ENCODE peak calls at places on chromosome 20, in eight cellular contexts. V, P, S, B, I, O, F and U are unnamed samples.

GRCh38 chr20:22106308-22106938 is 401.0 kb downstream of the PAX1 start:
- DNase-seq in S (no peak), P (no peak), B (no peak), F (no peak), V (peak), O (peak), I (peak), U (no peak)

GRCh38 chr20:10665027-10665561 is 8.7 kb downstream of the JAG1 start:
- DNase-seq in S (no peak), F (peak), B (no peak), P (no peak), O (peak), V (no peak), I (no peak), U (no peak)

GRCh38 chr20:25058797-25059486 is 1.0 kb upstream of the ACSS1 start:
- DNase-seq in I (no peak), F (peak), O (no peak), B (no peak), P (no peak), V (no peak), S (no peak), U (peak)

GRCh38 chr20:61176874-61177273 is 75.2 kb upstream of the CDH4 start:
- DNase-seq in O (no peak), I (no peak), P (no peak), V (no peak), B (no peak), F (no peak), S (no peak), U (no peak)

GRCh38 chr20:2879148-2879547 is 5.9 kb downstream of the PTPRA start:
- DNase-seq in O (peak), S (no peak), V (peak), P (no peak), F (peak), B (no peak), I (no peak), U (no peak)

GRCh38 chr20:20548527-20549266 is 163.7 kb downstream of the RALGAPA2 start:
- DNase-seq in B (no peak), P (no peak), V (no peak), O (no peak), I (peak), S (no peak), F (no peak), U (no peak)

GRCh38 chr20:63946986-63947637 is 9.1 kb downstream of the UCKL1 start:
- DNase-seq in V (no peak), P (no peak), O (no peak), B (no peak), I (no peak), F (no peak), S (no peak), U (no peak)

GRCh38 chr20:56343861-56344381 is 14.9 kb upstream of the FAM210B start:
- DNase-seq in O (peak), P (no peak), F (peak), I (no peak), V (peak), S (peak), B (no peak), U (no peak)

GRCh38 chr20:20823469-20823868 is 111.0 kb upstream of the RALGAPA2 start:
- DNase-seq in I (no peak), S (no peak), B (no peak), V (no peak), F (no peak), P (no peak), O (no peak), U (no peak)

GRCh38 chr20:5551621-5552020 is 198.6 kb upstream of the SHLD1 start:
- DNase-seq in V (peak), P (no peak), O (no peak), I (no peak), F (no peak), B (no peak), S (no peak), U (no peak)

GRCh38 chr20:50726955-50727791 is 4.2 kb upstream of the PARD6B start:
- DNase-seq in P (no peak), F (no peak), I (no peak), O (no peak), S (no peak), V (peak), B (no peak), U (no peak)

GRCh38 chr20:38859070-38859690 is 53.7 kb downstream of the PPP1R16B start:
- DNase-seq in F (no peak), P (peak), B (no peak), O (no peak), V (no peak), S (peak), I (no peak), U (peak)

GRCh38 chr20:62929051-62929538 is 2.8 kb upstream of the DIDO1 start:
- DNase-seq in F (peak), I (no peak), S (peak), O (peak), V (peak), B (no peak), P (no peak), U (peak)

GRCh38 chr20:56628015-56628872 is 862 bp upstream of the TFAP2C start:
- DNase-seq in V (no peak), P (no peak), B (no peak), S (no peak), F (peak), O (no peak), I (no peak), U (no peak)

GRCh38 chr20:46210672-46211330 is 92.7 kb downstream of the CD40 start:
- DNase-seq in V (no peak), O (no peak), F (no peak), P (no peak), S (no peak), I (no peak), B (no peak), U (no peak)

GRCh38 chr20:35952480-35953410 is 1.6 kb downstream of the SCAND1 start:
- DNase-seq in I (no peak), V (peak), S (no peak), O (peak), B (no peak), P (peak), F (peak), U (no peak)

GRCh38 chr20:48189177-48189576 is 403.9 kb upstream of the SULF2 start:
- DNase-seq in S (no peak), O (peak), I (no peak), P (no peak), F (peak), B (no peak), V (peak), U (no peak)

GRCh38 chr20:45317826-45318225 is 9.7 kb upstream of the MATN4 start:
- DNase-seq in V (no peak), S (no peak), I (no peak), B (no peak), O (no peak), F (no peak), P (no peak), U (no peak)

GRCh38 chr20:58576590-58576944 is 61.4 kb upstream of the APCDD1L start:
- DNase-seq in F (no peak), O (no peak), V (no peak), I (peak), S (no peak), B (no peak), P (no peak), U (no peak)